ENCODE peak calls at places on chromosomes 11 and 22, in ten cellular contexts. I, V, B, P, H, D, N, J, Z and X are unnamed samples.

GRCh38 chr11:534592-535518 is 521 bp downstream of the HRAS start:
- DNase-seq in I (no peak), V (peak; percentile 79), B (no peak), P (no peak), H (peak; percentile 97), D (peak; percentile 64), N (peak; percentile 81), J (peak; percentile 35), Z (peak; percentile 56), X (no peak)

GRCh38 chr11:235180-235997 is 753 bp downstream of the SIRT3 start:
- DNase-seq in I (no peak), V (peak; percentile 32), B (peak; percentile 42), P (peak; percentile 54), H (peak; percentile 45), D (no peak), N (peak; percentile 35), J (no peak), Z (no peak), X (no peak)

GRCh38 chr11:35615911-35616900 is 2.1 kb upstream of the FJX1 start:
- DNase-seq in I (peak; percentile 41), V (no peak), B (peak; percentile 90), P (no peak), H (peak; percentile 67), D (no peak), N (peak; percentile 80), J (no peak), Z (no peak), X (no peak)

GRCh38 chr11:115580927-115581680 is 76.9 kb upstream of the CADM1 start:
- DNase-seq in I (no peak), V (no peak), B (no peak), P (no peak), H (no peak), D (no peak), N (peak; percentile 87), J (no peak), Z (peak; percentile 63), X (no peak)

GRCh38 chr11:61949169-61950034 is 749 bp upstream of the BEST1 start:
- DNase-seq in I (peak; percentile 91), V (no peak), B (peak; percentile 98), P (no peak), H (peak; percentile 74), D (no peak), N (peak; percentile 77), J (peak; percentile 89), Z (peak; percentile 83), X (peak; percentile 95)

GRCh38 chr11:78557236-78557635 is 17.4 kb downstream of the NARS2 start:
- DNase-seq in I (no peak), V (no peak), B (no peak), P (no peak), H (no peak), D (no peak), N (no peak), J (no peak), Z (no peak), X (no peak)

GRCh38 chr11:95577716-95578460 is 211.7 kb downstream of the FAM76B start:
- DNase-seq in I (peak; percentile 62), V (no peak), B (no peak), P (no peak), H (peak; percentile 93), D (no peak), N (no peak), J (no peak), Z (no peak), X (no peak)

GRCh38 chr11:36237341-36237740 is 51.9 kb downstream of the COMMD9 start:
- DNase-seq in I (no peak), V (no peak), B (no peak), P (no peak), H (no peak), D (no peak), N (no peak), J (no peak), Z (no peak), X (no peak)

GRCh38 chr22:27181537-27181936 is 524.1 kb downstream of the MIAT start:
- DNase-seq in I (no peak), V (no peak), B (no peak), P (no peak), H (no peak), D (no peak), N (no peak), J (no peak), Z (no peak), X (no peak)

GRCh38 chr22:45254789-45255261 is 14.1 kb upstream of the KIAA0930 start:
- DNase-seq in I (no peak), V (no peak), B (no peak), P (no peak), H (no peak), D (no peak), N (no peak), J (no peak), Z (no peak), X (no peak)

GRCh38 chr11:65557280-65558001 is 718 bp downstream of the LTBP3 start:
- DNase-seq in I (no peak), V (no peak), B (peak; percentile 34), P (no peak), H (no peak), D (peak; percentile 57), N (no peak), J (no peak), Z (no peak), X (no peak)

GRCh38 chr11:103529217-103529684 is 420.0 kb downstream of the DYNC2H1 start:
- DNase-seq in I (peak; percentile 70), V (no peak), B (peak; percentile 58), P (no peak), H (peak; percentile 90), D (no peak), N (no peak), J (no peak), Z (no peak), X (no peak)

GRCh38 chr22:45036154-45036553 is 26.3 kb upstream of the PHF21B start:
- DNase-seq in I (no peak), V (no peak), B (peak; percentile 15), P (no peak), H (no peak), D (no peak), N (peak; percentile 82), J (peak; percentile 23), Z (no peak), X (no peak)

GRCh38 chr11:36447947-36448346 is 62.1 kb downstream of the TRAF6 start:
- DNase-seq in I (no peak), V (no peak), B (no peak), P (no peak), H (peak; percentile 77), D (no peak), N (peak; percentile 49), J (no peak), Z (no peak), X (no peak)

GRCh38 chr22:47736166-47737034 is 974.0 kb downstream of the TBC1D22A start:
- DNase-seq in I (no peak), V (no peak), B (no peak), P (no peak), H (peak; percentile 11), D (no peak), N (no peak), J (no peak), Z (no peak), X (no peak)

GRCh38 chr11:2761131-2762030 is 61.6 kb upstream of the KCNQ1OT1 start:
- DNase-seq in I (no peak), V (peak; percentile 50), B (no peak), P (no peak), H (no peak), D (peak; percentile 22), N (no peak), J (no peak), Z (peak; percentile 31), X (peak; percentile 44)

GRCh38 chr11:64355078-64355940 is 3.7 kb upstream of the RPS6KA4 start:
- DNase-seq in I (peak; percentile 79), V (peak; percentile 91), B (peak; percentile 93), P (no peak), H (peak; percentile 74), D (peak; percentile 64), N (no peak), J (peak; percentile 74), Z (peak; percentile 87), X (peak; percentile 86)

GRCh38 chr22:49072996-49073645 is 754.6 kb downstream of the BRD1 start:
- DNase-seq in I (no peak), V (peak; percentile 24), B (no peak), P (no peak), H (no peak), D (no peak), N (no peak), J (no peak), Z (no peak), X (no peak)

GRCh38 chr11:121351089-121351488 is 58.5 kb downstream of the SC5D start:
- DNase-seq in I (no peak), V (no peak), B (no peak), P (no peak), H (no peak), D (no peak), N (no peak), J (no peak), Z (no peak), X (no peak)

GRCh38 chr11:62792193-62792575 is 378 bp upstream of the TMEM223 start:
- DNase-seq in I (no peak), V (no peak), B (no peak), P (no peak), H (no peak), D (no peak), N (no peak), J (no peak), Z (peak; percentile 72), X (no peak)